ENCODE peak calls at places on chromosomes 2 and 18, in five cellular contexts. One of them, this sample, is unnamed.

GRCh38 chr2:162945785-162946184 is 107.2 kb upstream of the KCNH7 start:
- DNase-seq in PC-3: no peak
- DNase-seq in neural crest cell: no peak
- DNase-seq in anterior cingulate cortex: no peak
- DNase-seq in HT1080: no peak
- DNase-seq in this sample: no peak

GRCh38 chr2:85680707-85681353 is 12.8 kb upstream of the SFTPB start:
- DNase-seq in anterior cingulate cortex: no peak
- DNase-seq in neural crest cell: no peak
- DNase-seq in PC-3: peak; percentile 17
- DNase-seq in HT1080: peak; percentile 65
- DNase-seq in this sample: peak; percentile 46

GRCh38 chr2:223075301-223076270 is 23.6 kb downstream of the KCNE4 start:
- DNase-seq in PC-3: no peak
- DNase-seq in HT1080: peak; percentile 9
- DNase-seq in neural crest cell: no peak
- DNase-seq in anterior cingulate cortex: no peak
- DNase-seq in this sample: no peak

GRCh38 chr2:204529795-204530463 is 15.3 kb upstream of the PARD3B start:
- DNase-seq in PC-3: no peak
- DNase-seq in HT1080: no peak
- DNase-seq in neural crest cell: no peak
- DNase-seq in anterior cingulate cortex: no peak
- DNase-seq in this sample: no peak

GRCh38 chr2:21441442-21441841 is 317.7 kb downstream of the TDRD15 start:
- DNase-seq in HT1080: no peak
- DNase-seq in anterior cingulate cortex: no peak
- DNase-seq in PC-3: no peak
- DNase-seq in neural crest cell: no peak
- DNase-seq in this sample: no peak

GRCh38 chr2:127888772-127889171 is 3.0 kb upstream of the AMMECR1L start:
- DNase-seq in PC-3: no peak
- DNase-seq in HT1080: no peak
- DNase-seq in neural crest cell: no peak
- DNase-seq in anterior cingulate cortex: no peak
- DNase-seq in this sample: no peak

GRCh38 chr2:179298666-179299065 is 34.0 kb upstream of the SESTD1 start:
- DNase-seq in PC-3: no peak
- DNase-seq in HT1080: no peak
- DNase-seq in neural crest cell: no peak
- DNase-seq in anterior cingulate cortex: no peak
- DNase-seq in this sample: no peak

GRCh38 chr18:68796936-68797690 is 767 bp upstream of the CCDC102B start:
- DNase-seq in anterior cingulate cortex: no peak
- DNase-seq in PC-3: peak; percentile 66
- DNase-seq in HT1080: peak; percentile 85
- DNase-seq in neural crest cell: no peak
- DNase-seq in this sample: peak; percentile 80

GRCh38 chr18:59272221-59272888 is 899 bp downstream of the RAX start:
- DNase-seq in HT1080: no peak
- DNase-seq in PC-3: no peak
- DNase-seq in anterior cingulate cortex: no peak
- DNase-seq in neural crest cell: no peak
- DNase-seq in this sample: no peak

GRCh38 chr2:202530038-202530437 is 104.7 kb upstream of the FAM117B start:
- DNase-seq in PC-3: no peak
- DNase-seq in HT1080: peak; percentile 42
- DNase-seq in anterior cingulate cortex: no peak
- DNase-seq in neural crest cell: no peak
- DNase-seq in this sample: no peak

GRCh38 chr18:59232309-59233016 is 12.5 kb downstream of the GRP start:
- DNase-seq in neural crest cell: no peak
- DNase-seq in PC-3: no peak
- DNase-seq in anterior cingulate cortex: no peak
- DNase-seq in HT1080: no peak
- DNase-seq in this sample: no peak

GRCh38 chr18:31497711-31498449 is at the start of gene DSG2:
- DNase-seq in neural crest cell: peak; percentile 36
- DNase-seq in HT1080: peak; percentile 50
- DNase-seq in PC-3: peak; percentile 59
- DNase-seq in anterior cingulate cortex: no peak
- DNase-seq in this sample: no peak

GRCh38 chr2:2238726-2239269 is 92.3 kb downstream of the MYT1L start:
- DNase-seq in anterior cingulate cortex: no peak
- DNase-seq in HT1080: no peak
- DNase-seq in neural crest cell: no peak
- DNase-seq in PC-3: no peak
- DNase-seq in this sample: no peak

GRCh38 chr2:108806362-108806761 is 19.8 kb downstream of the CCDC138 start:
- DNase-seq in neural crest cell: no peak
- DNase-seq in HT1080: no peak
- DNase-seq in PC-3: no peak
- DNase-seq in anterior cingulate cortex: no peak
- DNase-seq in this sample: no peak

GRCh38 chr2:158412206-158412605 is 44.3 kb downstream of the CCDC148 start:
- DNase-seq in neural crest cell: no peak
- DNase-seq in anterior cingulate cortex: no peak
- DNase-seq in HT1080: peak; percentile 5
- DNase-seq in PC-3: no peak
- DNase-seq in this sample: no peak

GRCh38 chr2:44801676-44802408 is 139.7 kb upstream of the SIX3 start:
- DNase-seq in anterior cingulate cortex: no peak
- DNase-seq in neural crest cell: no peak
- DNase-seq in PC-3: no peak
- DNase-seq in HT1080: no peak
- DNase-seq in this sample: no peak

GRCh38 chr2:122519366-122519765 is 763.9 kb downstream of the TSN start:
- DNase-seq in neural crest cell: no peak
- DNase-seq in PC-3: peak; percentile 11
- DNase-seq in HT1080: no peak
- DNase-seq in anterior cingulate cortex: no peak
- DNase-seq in this sample: no peak

GRCh38 chr2:232772540-232772939 is 3.8 kb downstream of the KCNJ13 start:
- DNase-seq in anterior cingulate cortex: no peak
- DNase-seq in neural crest cell: no peak
- DNase-seq in PC-3: no peak
- DNase-seq in HT1080: no peak
- DNase-seq in this sample: no peak

This sample was measured in NCI-H2107.